ENCODE peak calls at places on chromosomes 6 and 20, in ten cellular contexts. One of them, this sample, is unnamed. For H3K36me3, the result is how much of the 10 kb centered on the place peaks cover.

GRCh38 chr6:11604836-11605506 is 67.4 kb downstream of the TMEM170B start:
- DNase-seq in fibroblast of lung: no peak
- DNase-seq in GM12878: no peak
- DNase-seq in transverse colon: no peak
- DNase-seq in neural progenitor cell: no peak
- DNase-seq in A673: no peak
- DNase-seq in PC-9: no peak
- DNase-seq in H1: no peak
- DNase-seq in upper lobe of right lung: no peak
- DNase-seq in HepG2: no peak
- DNase-seq in this sample: no peak

GRCh38 chr6:137493218-137494038 is 766 bp downstream of the OLIG3 start:
- DNase-seq in fibroblast of lung: no peak
- DNase-seq in GM12878: no peak
- DNase-seq in transverse colon: no peak
- DNase-seq in neural progenitor cell: peak
- DNase-seq in A673: no peak
- DNase-seq in PC-9: no peak
- DNase-seq in H1: peak
- DNase-seq in upper lobe of right lung: peak
- DNase-seq in HepG2: no peak
- DNase-seq in this sample: no peak

GRCh38 chr20:10171864-10172751 is 46.5 kb upstream of the SNAP25 start:
- DNase-seq in fibroblast of lung: peak
- DNase-seq in GM12878: no peak
- DNase-seq in transverse colon: peak
- DNase-seq in neural progenitor cell: peak
- DNase-seq in A673: peak
- DNase-seq in PC-9: peak
- DNase-seq in H1: peak
- DNase-seq in upper lobe of right lung: peak
- DNase-seq in HepG2: no peak
- DNase-seq in this sample: peak

GRCh38 chr6:94323853-94324252 is 904.5 kb upstream of the EPHA7 start:
- DNase-seq in fibroblast of lung: peak
- DNase-seq in GM12878: no peak
- DNase-seq in transverse colon: no peak
- DNase-seq in neural progenitor cell: peak
- DNase-seq in A673: peak
- DNase-seq in PC-9: peak
- DNase-seq in H1: no peak
- DNase-seq in upper lobe of right lung: no peak
- DNase-seq in HepG2: no peak
- DNase-seq in this sample: peak

GRCh38 chr6:26360451-26361416 is 4.3 kb upstream of the BTN3A2 start:
- DNase-seq in fibroblast of lung: no peak
- DNase-seq in GM12878: no peak
- DNase-seq in transverse colon: peak
- DNase-seq in neural progenitor cell: no peak
- DNase-seq in A673: no peak
- DNase-seq in PC-9: no peak
- DNase-seq in H1: no peak
- DNase-seq in upper lobe of right lung: no peak
- DNase-seq in HepG2: no peak
- DNase-seq in this sample: no peak

GRCh38 chr6:41732601-41733348 is 2.6 kb downstream of the TFEB start:
- DNase-seq in fibroblast of lung: no peak
- DNase-seq in GM12878: peak
- DNase-seq in transverse colon: peak
- DNase-seq in neural progenitor cell: no peak
- DNase-seq in A673: no peak
- DNase-seq in PC-9: no peak
- DNase-seq in H1: no peak
- DNase-seq in upper lobe of right lung: no peak
- DNase-seq in HepG2: no peak
- DNase-seq in this sample: no peak

GRCh38 chr6:113645576-113645970 is 211.6 kb upstream of the MARCKS start:
- DNase-seq in fibroblast of lung: peak
- DNase-seq in GM12878: no peak
- DNase-seq in transverse colon: peak
- DNase-seq in neural progenitor cell: no peak
- DNase-seq in A673: no peak
- DNase-seq in PC-9: peak
- DNase-seq in H1: no peak
- DNase-seq in upper lobe of right lung: no peak
- DNase-seq in HepG2: peak
- DNase-seq in this sample: peak

GRCh38 chr6:128282956-128283355 is 237.4 kb downstream of the PTPRK start:
- DNase-seq in fibroblast of lung: no peak
- DNase-seq in GM12878: no peak
- DNase-seq in transverse colon: no peak
- DNase-seq in neural progenitor cell: no peak
- DNase-seq in A673: no peak
- DNase-seq in PC-9: no peak
- DNase-seq in H1: no peak
- DNase-seq in upper lobe of right lung: no peak
- DNase-seq in HepG2: no peak
- DNase-seq in this sample: no peak

GRCh38 chr20:39944861-39945260 is 744.2 kb downstream of the MAFB start:
- DNase-seq in fibroblast of lung: no peak
- DNase-seq in GM12878: no peak
- DNase-seq in transverse colon: no peak
- DNase-seq in neural progenitor cell: no peak
- DNase-seq in A673: no peak
- DNase-seq in PC-9: no peak
- DNase-seq in H1: no peak
- DNase-seq in upper lobe of right lung: no peak
- DNase-seq in HepG2: no peak
- DNase-seq in this sample: no peak

GRCh38 chr6:64050586-64050985 is 415.0 kb downstream of the PHF3 start:
- DNase-seq in fibroblast of lung: peak
- DNase-seq in GM12878: no peak
- DNase-seq in transverse colon: no peak
- DNase-seq in neural progenitor cell: no peak
- DNase-seq in A673: peak
- DNase-seq in PC-9: no peak
- DNase-seq in H1: no peak
- DNase-seq in upper lobe of right lung: no peak
- DNase-seq in HepG2: no peak
- DNase-seq in this sample: no peak

GRCh38 chr6:22614541-22614940 is 45.2 kb downstream of the HDGFL1 start:
- DNase-seq in fibroblast of lung: peak
- DNase-seq in GM12878: no peak
- DNase-seq in transverse colon: no peak
- DNase-seq in neural progenitor cell: no peak
- DNase-seq in A673: no peak
- DNase-seq in PC-9: no peak
- DNase-seq in H1: no peak
- DNase-seq in upper lobe of right lung: no peak
- DNase-seq in HepG2: no peak
- DNase-seq in this sample: no peak

GRCh38 chr20:1086273-1087213 is 31.9 kb upstream of the PSMF1 start:
- DNase-seq in fibroblast of lung: no peak
- DNase-seq in GM12878: no peak
- DNase-seq in transverse colon: no peak
- DNase-seq in neural progenitor cell: peak
- DNase-seq in A673: no peak
- DNase-seq in PC-9: no peak
- DNase-seq in H1: no peak
- DNase-seq in upper lobe of right lung: no peak
- DNase-seq in HepG2: no peak
- DNase-seq in this sample: no peak

GRCh38 chr20:1083431-1084080 is 34.8 kb upstream of the PSMF1 start:
- DNase-seq in fibroblast of lung: peak
- DNase-seq in GM12878: peak
- DNase-seq in transverse colon: no peak
- DNase-seq in neural progenitor cell: no peak
- DNase-seq in A673: peak
- DNase-seq in PC-9: no peak
- DNase-seq in H1: no peak
- DNase-seq in upper lobe of right lung: no peak
- DNase-seq in HepG2: no peak
- DNase-seq in this sample: no peak

GRCh38 chr20:1085515-1086272 is 32.7 kb upstream of the PSMF1 start:
- DNase-seq in fibroblast of lung: no peak
- DNase-seq in GM12878: no peak
- DNase-seq in transverse colon: no peak
- DNase-seq in neural progenitor cell: no peak
- DNase-seq in A673: no peak
- DNase-seq in PC-9: no peak
- DNase-seq in H1: no peak
- DNase-seq in upper lobe of right lung: no peak
- DNase-seq in HepG2: no peak
- DNase-seq in this sample: no peak

DNA sequence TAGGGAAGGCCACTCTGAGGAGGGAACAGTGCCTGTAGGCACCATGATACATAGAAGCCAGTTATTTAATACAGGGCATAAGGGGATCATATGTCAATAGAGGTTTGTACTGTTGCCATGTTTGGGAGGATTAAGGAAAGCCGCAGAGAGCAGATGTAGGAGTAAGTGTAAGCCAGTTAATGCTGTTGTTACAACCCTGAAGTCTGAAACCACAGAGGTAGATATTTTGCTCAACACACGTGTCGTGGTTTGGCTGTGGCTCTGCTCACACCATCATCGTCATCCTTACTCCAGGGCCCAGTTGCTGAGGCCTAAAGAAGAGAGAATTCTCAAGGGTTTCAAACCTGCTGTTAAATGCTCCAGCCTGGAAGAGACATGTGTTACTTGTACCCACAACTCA is 31.1 kb upstream of the PSMF1 start:
- DNase-seq in fibroblast of lung: no peak
- DNase-seq in GM12878: no peak
- DNase-seq in transverse colon: no peak
- DNase-seq in neural progenitor cell: no peak
- DNase-seq in A673: no peak
- DNase-seq in PC-9: no peak
- DNase-seq in H1: no peak
- DNase-seq in upper lobe of right lung: no peak
- DNase-seq in HepG2: no peak
- DNase-seq in this sample: no peak
- H3K36me3 ChIP-seq in fibroblast of lung: under half
- H3K36me3 ChIP-seq in GM12878: under half
- H3K36me3 ChIP-seq in transverse colon: under half
- H3K36me3 ChIP-seq in neural progenitor cell: under half
- H3K36me3 ChIP-seq in A673: under half
- H3K36me3 ChIP-seq in PC-9: under half
- H3K36me3 ChIP-seq in H1: under half
- H3K36me3 ChIP-seq in upper lobe of right lung: under half
- H3K36me3 ChIP-seq in HepG2: under half
- H3K36me3 ChIP-seq in this sample: under half

GRCh38 chr6:143743256-143744166 is 65.7 kb downstream of the PHACTR2 start:
- DNase-seq in fibroblast of lung: peak
- DNase-seq in GM12878: no peak
- DNase-seq in transverse colon: peak
- DNase-seq in neural progenitor cell: peak
- DNase-seq in A673: no peak
- DNase-seq in PC-9: no peak
- DNase-seq in H1: no peak
- DNase-seq in upper lobe of right lung: no peak
- DNase-seq in HepG2: peak
- DNase-seq in this sample: no peak

GRCh38 chr6:143745160-143746133 is 67.7 kb downstream of the PHACTR2 start:
- DNase-seq in fibroblast of lung: peak
- DNase-seq in GM12878: no peak
- DNase-seq in transverse colon: peak
- DNase-seq in neural progenitor cell: peak
- DNase-seq in A673: peak
- DNase-seq in PC-9: peak
- DNase-seq in H1: no peak
- DNase-seq in upper lobe of right lung: peak
- DNase-seq in HepG2: peak
- DNase-seq in this sample: peak

GRCh38 chr6:143742955-143743255 is 65.1 kb downstream of the PHACTR2 start:
- DNase-seq in fibroblast of lung: no peak
- DNase-seq in GM12878: no peak
- DNase-seq in transverse colon: no peak
- DNase-seq in neural progenitor cell: no peak
- DNase-seq in A673: no peak
- DNase-seq in PC-9: no peak
- DNase-seq in H1: no peak
- DNase-seq in upper lobe of right lung: no peak
- DNase-seq in HepG2: no peak
- DNase-seq in this sample: no peak

GRCh38 chr6:143746202-143747119 is 68.7 kb downstream of the PHACTR2 start:
- DNase-seq in fibroblast of lung: peak
- DNase-seq in GM12878: no peak
- DNase-seq in transverse colon: no peak
- DNase-seq in neural progenitor cell: no peak
- DNase-seq in A673: no peak
- DNase-seq in PC-9: no peak
- DNase-seq in H1: peak
- DNase-seq in upper lobe of right lung: no peak
- DNase-seq in HepG2: peak
- DNase-seq in this sample: no peak

GRCh38 chr6:143744593-143745151 is 66.9 kb downstream of the PHACTR2 start:
- DNase-seq in fibroblast of lung: peak
- DNase-seq in GM12878: no peak
- DNase-seq in transverse colon: peak
- DNase-seq in neural progenitor cell: no peak
- DNase-seq in A673: no peak
- DNase-seq in PC-9: peak
- DNase-seq in H1: no peak
- DNase-seq in upper lobe of right lung: no peak
- DNase-seq in HepG2: peak
- DNase-seq in this sample: peak
- H3K4me3 ChIP-seq in fibroblast of lung: peak
- H3K4me3 ChIP-seq in GM12878: no peak
- H3K4me3 ChIP-seq in transverse colon: no peak
- H3K4me3 ChIP-seq in neural progenitor cell: no peak
- H3K4me3 ChIP-seq in A673: no peak
- H3K4me3 ChIP-seq in PC-9: peak
- H3K4me3 ChIP-seq in H1: no peak
- H3K4me3 ChIP-seq in upper lobe of right lung: peak
- H3K4me3 ChIP-seq in HepG2: peak
- H3K4me3 ChIP-seq in this sample: no peak

GRCh38 chr20:17883592-17884317 is 84.8 kb downstream of the SNX5 start:
- DNase-seq in fibroblast of lung: no peak
- DNase-seq in GM12878: no peak
- DNase-seq in transverse colon: no peak
- DNase-seq in neural progenitor cell: no peak
- DNase-seq in A673: no peak
- DNase-seq in PC-9: no peak
- DNase-seq in H1: no peak
- DNase-seq in upper lobe of right lung: no peak
- DNase-seq in HepG2: no peak
- DNase-seq in this sample: no peak
- TF ChIP-seq CTCF in fibroblast of lung: no peak
- TF ChIP-seq CTCF in GM12878: no peak
- TF ChIP-seq CTCF in transverse colon: no peak
- TF ChIP-seq CTCF in neural progenitor cell: peak
- TF ChIP-seq CTCF in A673: peak
- TF ChIP-seq CTCF in PC-9: no peak
- TF ChIP-seq CTCF in H1: peak
- TF ChIP-seq CTCF in upper lobe of right lung: no peak
- TF ChIP-seq CTCF in HepG2: peak
- TF ChIP-seq CTCF in this sample: peak

DNA sequence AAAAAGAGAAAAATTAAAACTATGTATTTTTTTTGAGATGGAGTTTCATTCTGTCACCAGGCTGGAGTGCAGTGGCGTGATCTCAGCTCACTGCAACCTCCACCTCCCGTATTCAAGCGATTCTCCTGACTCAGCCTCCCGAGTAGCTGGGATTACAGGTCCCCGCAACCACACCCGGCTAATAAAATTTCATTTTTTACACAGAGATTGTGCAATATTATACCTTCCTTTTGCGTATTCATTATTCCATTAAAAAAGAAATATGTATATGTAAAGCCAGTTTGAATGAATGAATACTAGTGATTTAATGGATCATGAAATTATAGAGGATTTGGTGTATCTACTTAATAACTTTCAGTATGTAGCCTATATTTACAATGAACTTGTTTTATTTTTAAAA is 38.2 kb upstream of the CTAGE9 start:
- DNase-seq in fibroblast of lung: no peak
- DNase-seq in GM12878: no peak
- DNase-seq in transverse colon: no peak
- DNase-seq in neural progenitor cell: no peak
- DNase-seq in A673: no peak
- DNase-seq in PC-9: no peak
- DNase-seq in H1: no peak
- DNase-seq in upper lobe of right lung: no peak
- DNase-seq in HepG2: no peak
- DNase-seq in this sample: no peak
- H3K36me3 ChIP-seq in fibroblast of lung: under half
- H3K36me3 ChIP-seq in GM12878: under half
- H3K36me3 ChIP-seq in transverse colon: under half
- H3K36me3 ChIP-seq in neural progenitor cell: under half
- H3K36me3 ChIP-seq in A673: under half
- H3K36me3 ChIP-seq in PC-9: under half
- H3K36me3 ChIP-seq in H1: under half
- H3K36me3 ChIP-seq in upper lobe of right lung: under half
- H3K36me3 ChIP-seq in HepG2: under half
- H3K36me3 ChIP-seq in this sample: under half